ENCODE peak calls at places on chromosomes 3 and 15, in four cellular contexts. Y, C, X and J are unnamed samples.

GRCh38 chr15:76799760-76800159 is 105.4 kb downstream of the SCAPER start:
- DNase-seq in Y (peak), C (peak), X (no peak), J (no peak)

GRCh38 chr3:54138937-54139547 is 16.7 kb downstream of the CACNA2D3 start:
- DNase-seq in C (no peak), Y (no peak), X (no peak), J (no peak)

GRCh38 chr3:65265511-65265910 is 577.7 kb upstream of the ADAMTS9 start:
- DNase-seq in Y (no peak), X (no peak), C (no peak), J (no peak)

GRCh38 chr3:10848261-10848660 is 32.2 kb downstream of the SLC6A11 start:
- DNase-seq in C (no peak), X (no peak), Y (no peak), J (no peak)

GRCh38 chr3:107662109-107662477 is 139.3 kb downstream of the BBX start:
- DNase-seq in Y (no peak), C (peak), X (no peak), J (no peak)

GRCh38 chr3:55538158-55538557 is 51.1 kb upstream of the WNT5A start:
- DNase-seq in Y (peak), C (no peak), X (no peak), J (no peak)

GRCh38 chr15:42409011-42409410 is 49.7 kb downstream of the CAPN3 start:
- DNase-seq in X (no peak), C (no peak), Y (no peak), J (no peak)

GRCh38 chr3:197542741-197543454 is 12.9 kb downstream of the BDH1 start:
- DNase-seq in Y (no peak), C (no peak), X (no peak), J (no peak)

GRCh38 chr3:51715231-51716058 is 8.6 kb downstream of the GRM2 start:
- DNase-seq in Y (no peak), C (no peak), X (no peak), J (no peak)

GRCh38 chr3:178320481-178321352 is 215.5 kb upstream of the KCNMB2 start:
- DNase-seq in C (peak), Y (no peak), X (no peak), J (no peak)

GRCh38 chr3:50890688-50891344 is 216.1 kb downstream of the DOCK3 start:
- DNase-seq in C (no peak), Y (peak), X (no peak), J (no peak)

GRCh38 chr15:63380151-63380827 is 1.4 kb downstream of the CA12 start:
- DNase-seq in C (no peak), Y (peak), X (no peak), J (no peak)

GRCh38 chr3:41140242-41140641 is 59.1 kb upstream of the CTNNB1 start:
- DNase-seq in Y (no peak), X (no peak), C (no peak), J (no peak)

GRCh38 chr15:95556866-95557225 is 773.7 kb upstream of the NR2F2 start:
- DNase-seq in C (no peak), X (no peak), Y (peak), J (no peak)

GRCh38 chr3:34582054-34582453 is 783.6 kb downstream of the PDCD6IP start:
- DNase-seq in C (no peak), X (no peak), Y (peak), J (no peak)

GRCh38 chr3:67349551-67350174 is 304.7 kb downstream of the SUCLG2 start:
- DNase-seq in X (no peak), Y (no peak), C (peak), J (no peak)

GRCh38 chr3:119990888-119991287 is 103.4 kb downstream of the GSK3B start:
- DNase-seq in C (peak), Y (no peak), X (no peak), J (no peak)

GRCh38 chr3:13665582-13666226 is 116.8 kb downstream of the FBLN2 start:
- DNase-seq in C (no peak), Y (no peak), X (no peak), J (no peak)

GRCh38 chr3:17515445-17516227 is 226.8 kb downstream of the TBC1D5 start:
- DNase-seq in C (peak), Y (no peak), X (no peak), J (no peak)

GRCh38 chr3:133832802-133833144 is 27.2 kb downstream of the SRPRB start:
- DNase-seq in C (no peak), X (peak), Y (no peak), J (no peak)

GRCh38 chr15:60387321-60387720 is 10.5 kb downstream of the ANXA2 start:
- DNase-seq in Y (no peak), X (no peak), C (no peak), J (no peak)

DNA sequence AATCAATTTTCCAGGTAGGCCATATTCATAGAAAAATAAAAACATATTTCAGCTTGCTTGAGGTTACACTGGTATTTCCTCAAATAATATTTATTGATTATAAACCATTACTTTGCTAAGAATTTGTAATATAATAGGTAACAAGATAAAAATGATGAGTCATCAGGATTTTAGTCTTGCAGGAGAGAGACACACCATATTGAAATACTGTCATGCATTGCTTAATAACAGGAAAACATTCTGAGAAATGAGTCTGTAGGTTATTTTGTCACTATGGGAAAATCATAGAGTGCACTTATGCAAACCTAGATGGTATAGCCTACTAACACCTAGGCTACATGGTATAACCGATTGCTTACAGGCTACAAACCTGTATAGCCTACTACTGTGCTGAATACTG is 990.5 kb downstream of the OTOL1 start:
- DNase-seq in Y (no peak), C (peak), X (no peak), J (no peak)
- H3K56ac ChIP-seq in Y (no peak), C (no peak), X (no peak), J (no peak)

GRCh38 chr3:7432610-7433009 is 571.7 kb downstream of the GRM7 start:
- DNase-seq in Y (no peak), X (no peak), C (no peak), J (no peak)
- H3K56ac ChIP-seq in Y (no peak), X (no peak), C (no peak), J (no peak)

DNA sequence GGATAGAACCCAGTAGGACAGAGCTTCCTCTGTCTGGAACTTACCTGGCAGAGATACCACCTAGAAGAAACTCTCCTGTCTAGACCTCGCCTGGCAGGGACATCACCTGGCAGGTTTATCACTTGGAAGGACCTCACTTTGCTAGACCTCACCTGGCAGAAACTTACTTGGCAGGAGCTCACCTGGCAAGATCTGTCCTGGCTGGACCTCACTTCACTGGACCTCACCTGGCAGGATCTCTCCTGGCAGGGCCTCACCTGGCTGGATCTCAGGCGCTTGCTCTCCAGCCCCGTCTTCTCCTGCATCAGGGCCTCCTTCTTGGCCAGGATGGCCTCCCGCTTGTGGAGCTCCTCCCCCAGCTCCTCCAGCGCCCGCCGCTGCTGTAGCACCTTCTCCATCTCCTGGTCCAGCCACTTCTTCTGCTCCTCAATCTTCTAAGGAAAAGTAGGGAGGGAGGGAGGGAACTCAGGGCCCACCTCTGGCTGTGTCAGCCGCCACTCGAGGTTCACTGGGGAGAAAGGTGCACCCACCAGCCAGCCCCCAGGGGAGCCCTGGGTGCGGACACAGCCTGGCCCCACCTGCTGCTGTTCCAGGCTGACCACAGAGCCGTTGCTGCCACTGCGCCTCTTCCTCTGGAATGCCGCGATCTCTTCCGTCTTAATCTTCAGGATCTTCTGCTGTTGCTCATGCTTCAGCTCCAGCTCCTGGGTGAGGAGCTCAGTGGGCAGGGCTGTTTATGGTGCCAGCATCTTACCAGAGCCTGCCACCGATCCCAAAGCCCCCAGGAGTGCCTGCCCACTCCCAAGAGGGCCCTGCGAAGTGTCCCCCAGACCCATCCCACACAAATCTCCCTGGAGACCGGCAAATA is 22.5 kb downstream of the KIF7 start:
- DNase-seq in Y (no peak), X (no peak), C (no peak), J (no peak)
- H3K56ac ChIP-seq in Y (no peak), X (no peak), C (no peak), J (no peak)

DNA sequence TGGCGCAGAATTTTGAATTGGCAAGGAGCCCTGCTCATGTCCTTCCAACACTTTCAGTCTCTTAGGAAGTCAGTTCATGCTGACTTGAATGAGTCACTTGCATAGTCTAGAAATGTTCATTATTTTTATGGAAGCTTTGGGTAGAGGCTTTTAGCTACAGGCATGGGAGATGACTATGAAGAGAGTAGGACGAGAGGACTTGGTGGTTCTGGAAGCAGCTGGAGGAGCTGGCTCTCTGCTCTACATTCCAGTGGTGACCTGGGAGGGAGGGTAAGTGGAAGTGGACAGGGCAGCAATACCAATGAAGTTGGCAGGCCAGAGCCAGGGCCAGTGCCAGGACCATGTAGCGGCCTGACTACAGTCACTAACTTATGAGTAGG is 7.3 kb downstream of the POLR2H start:
- DNase-seq in Y (no peak), C (peak), X (no peak), J (no peak)
- H3K56ac ChIP-seq in Y (peak), C (no peak), X (no peak), J (no peak)

GRCh38 chr3:98453827-98454226 is 9.2 kb upstream of the OR5K1 start:
- DNase-seq in Y (no peak), C (no peak), X (no peak), J (no peak)

GRCh38 chr3:98445949-98446406 is 17.0 kb upstream of the OR5K1 start:
- DNase-seq in X (no peak), C (no peak), Y (no peak), J (no peak)

GRCh38 chr3:98454929-98455328 is 8.1 kb upstream of the OR5K1 start:
- DNase-seq in Y (no peak), C (no peak), X (no peak), J (no peak)

GRCh38 chr3:98450372-98450771 is 12.6 kb upstream of the OR5K1 start:
- DNase-seq in Y (no peak), X (no peak), C (no peak), J (no peak)

GRCh38 chr3:98449606-98450193 is 13.3 kb upstream of the OR5K1 start:
- DNase-seq in C (no peak), X (no peak), Y (no peak), J (no peak)
- H3K56ac ChIP-seq in C (no peak), X (no peak), Y (no peak), J (no peak)

GRCh38 chr3:63142681-63143080 is 135.4 kb upstream of the SYNPR start:
- DNase-seq in X (no peak), C (no peak), Y (no peak), J (no peak)
- H3K56ac ChIP-seq in X (no peak), C (no peak), Y (no peak), J (no peak)

GRCh38 chr3:99794485-99794884 is 23.2 kb upstream of the CMSS1 start:
- DNase-seq in X (no peak), Y (no peak), C (no peak), J (no peak)

GRCh38 chr3:99799420-99799819 is 18.2 kb upstream of the CMSS1 start:
- DNase-seq in Y (no peak), C (no peak), X (no peak), J (no peak)

DNA sequence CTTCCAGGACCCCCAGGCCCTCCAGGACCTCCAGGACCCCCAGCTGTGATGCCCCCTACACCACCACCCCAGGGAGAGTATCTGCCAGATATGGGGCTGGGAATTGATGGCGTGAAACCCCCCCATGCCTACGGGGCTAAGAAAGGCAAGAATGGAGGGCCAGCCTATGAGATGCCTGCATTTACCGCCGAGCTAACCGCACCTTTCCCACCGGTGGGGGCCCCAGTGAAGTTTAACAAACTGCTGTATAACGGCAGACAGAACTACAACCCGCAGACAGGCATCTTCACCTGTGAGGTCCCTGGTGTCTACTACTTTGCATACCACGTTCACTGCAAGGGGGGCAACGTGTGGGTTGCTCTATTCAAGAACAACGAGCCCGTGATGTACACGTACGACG is 22.1 kb upstream of the CMSS1 start:
- DNase-seq in C (no peak), Y (no peak), X (no peak), J (no peak)
- H3K56ac ChIP-seq in C (no peak), Y (no peak), X (no peak), J (no peak)